ENCODE peak calls at places on chromosomes 7 and 10, in five cellular contexts. I, P, A, D and Z are unnamed samples.

GRCh38 chr7:74289660-74290589 is 718 bp downstream of the CLIP2 start:
- DNase-seq in I (peak), P (no peak), A (no peak), D (no peak), Z (peak)

GRCh38 chr10:6401066-6401465 is 179.0 kb downstream of the PRKCQ start:
- DNase-seq in I (no peak), P (no peak), A (no peak), D (no peak), Z (no peak)

GRCh38 chr10:44752451-44753441 is 158.4 kb upstream of the TMEM72 start:
- DNase-seq in I (no peak), P (no peak), A (no peak), D (no peak), Z (no peak)

GRCh38 chr7:1056006-1056784 is 11.8 kb downstream of the GPR146 start:
- DNase-seq in I (no peak), P (no peak), A (no peak), D (no peak), Z (no peak)

GRCh38 chr10:34816067-34817002 is 1.2 kb upstream of the PARD3 start:
- DNase-seq in I (no peak), P (no peak), A (no peak), D (no peak), Z (peak)

GRCh38 chr7:26429168-26429567 is 137.5 kb downstream of the SNX10 start:
- DNase-seq in I (no peak), P (no peak), A (no peak), D (no peak), Z (no peak)

GRCh38 chr10:79052311-79053080 is 16.3 kb upstream of the ZMIZ1 start:
- DNase-seq in I (peak), P (no peak), A (no peak), D (peak), Z (peak)

GRCh38 chr7:72538147-72538546 is 126.0 kb upstream of the CALN1 start:
- DNase-seq in I (no peak), P (no peak), A (no peak), D (peak), Z (no peak)

GRCh38 chr10:95518455-95519131 is 42.6 kb downstream of the SORBS1 start:
- DNase-seq in I (no peak), P (no peak), A (no peak), D (no peak), Z (no peak)

GRCh38 chr10:22849077-22849810 is 78.6 kb upstream of the ARMC3 start:
- DNase-seq in I (no peak), P (no peak), A (no peak), D (peak), Z (no peak)

GRCh38 chr7:158633055-158633956 is 45.7 kb upstream of the PTPRN2 start:
- DNase-seq in I (no peak), P (no peak), A (peak), D (no peak), Z (no peak)

GRCh38 chr10:110388682-110389052 is 83.9 kb upstream of the SMNDC1 start:
- DNase-seq in I (peak), P (no peak), A (no peak), D (no peak), Z (peak)

GRCh38 chr10:43196981-43197833 is 59.0 kb downstream of the CSGALNACT2 start:
- DNase-seq in I (no peak), P (no peak), A (no peak), D (no peak), Z (no peak)

GRCh38 chr10:43199684-43200537 is 61.7 kb downstream of the CSGALNACT2 start:
- DNase-seq in I (no peak), P (no peak), A (no peak), D (no peak), Z (no peak)

GRCh38 chr10:43197834-43198681 is 59.8 kb downstream of the CSGALNACT2 start:
- DNase-seq in I (no peak), P (no peak), A (no peak), D (peak), Z (peak)

GRCh38 chr10:43199088-43199683 is 60.9 kb downstream of the CSGALNACT2 start:
- DNase-seq in I (no peak), P (no peak), A (no peak), D (no peak), Z (no peak)

GRCh38 chr10:43198682-43199005 is 60.4 kb downstream of the CSGALNACT2 start:
- DNase-seq in I (no peak), P (no peak), A (no peak), D (no peak), Z (no peak)
- TF ChIP-seq REST in I (no peak), P (no peak), A (no peak), D (no peak), Z (no peak)

DNA sequence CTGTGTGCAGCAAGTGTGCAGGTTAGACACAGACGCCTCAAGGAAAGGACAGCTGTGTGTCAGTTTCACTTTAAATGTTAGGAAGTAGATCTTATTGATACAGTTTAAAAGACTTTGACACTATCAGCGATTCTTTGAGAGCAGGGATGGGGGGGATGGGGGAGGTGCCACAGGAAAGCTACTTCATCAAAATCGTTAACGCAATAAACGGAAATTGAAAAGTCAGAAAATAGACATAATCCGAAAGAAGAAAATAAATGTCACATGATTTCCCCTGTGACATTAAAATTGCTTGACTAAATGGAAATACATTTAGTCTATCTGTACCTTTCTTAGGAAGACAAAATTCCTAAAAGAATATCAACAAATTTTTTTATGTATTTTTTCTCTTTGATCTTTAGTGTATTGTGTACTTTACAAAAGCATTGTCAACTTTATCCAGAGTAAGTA is 476 bp upstream of the ZNF33B start:
- DNase-seq in I (no peak), P (no peak), A (no peak), D (no peak), Z (no peak)
- TF ChIP-seq EZH2 in I (no peak), P (no peak), A (no peak), D (no peak), Z (no peak)

DNA sequence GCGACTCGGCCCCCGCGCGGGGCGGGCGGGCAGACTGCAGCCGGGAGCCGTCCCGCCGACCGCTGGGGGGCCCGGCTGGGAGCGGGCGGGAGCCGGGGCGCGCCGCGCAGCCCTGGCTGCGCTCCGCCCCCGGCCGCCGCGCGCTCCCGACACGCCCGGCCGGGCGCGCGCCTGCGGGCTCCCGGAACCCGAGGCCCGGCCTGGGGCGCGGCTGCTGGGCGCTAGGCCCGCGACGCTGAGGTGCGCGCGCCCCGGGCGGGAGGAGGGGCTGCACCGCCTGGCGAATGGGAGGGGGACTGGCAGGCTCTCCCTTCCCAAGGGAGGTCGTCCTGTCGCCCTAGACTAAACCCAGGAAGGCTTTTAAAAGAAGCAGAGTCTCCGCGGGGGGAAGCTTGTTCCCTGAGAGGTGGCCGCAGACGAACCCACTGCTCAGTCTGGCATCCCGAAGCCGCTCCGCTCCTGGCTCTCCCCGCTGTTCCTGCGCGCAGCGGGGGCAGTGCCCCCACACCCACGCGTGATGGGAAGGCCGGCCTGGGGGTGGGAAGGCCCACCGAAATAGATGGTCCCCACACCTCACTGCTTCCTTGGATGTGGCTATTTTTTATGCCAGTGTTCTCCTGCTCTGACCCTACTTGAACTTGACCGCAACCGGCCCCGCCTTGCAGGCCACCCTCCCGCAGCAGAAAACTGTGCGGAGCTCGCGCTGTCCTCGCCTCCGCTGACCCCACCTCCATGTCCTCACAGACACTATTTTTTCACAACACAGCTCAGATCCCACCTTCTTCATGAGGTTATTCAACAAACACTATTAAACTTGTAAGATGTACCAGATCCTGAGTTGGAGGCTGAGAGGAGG is at the start of gene VOPP1:
- DNase-seq in I (peak), P (no peak), A (no peak), D (peak), Z (peak)
- TF ChIP-seq REST in I (no peak), P (no peak), A (no peak), D (no peak), Z (no peak)

GRCh38 chr7:32573110-32573687 is 77.9 kb downstream of the AVL9 start:
- DNase-seq in I (no peak), P (no peak), A (no peak), D (no peak), Z (no peak)

GRCh38 chr7:32579776-32580175 is 84.5 kb downstream of the AVL9 start:
- DNase-seq in I (no peak), P (no peak), A (no peak), D (no peak), Z (no peak)

GRCh38 chr7:32574626-32575025 is 79.3 kb downstream of the AVL9 start:
- DNase-seq in I (no peak), P (no peak), A (no peak), D (no peak), Z (no peak)

GRCh38 chr7:32580646-32581045 is 85.4 kb downstream of the AVL9 start:
- DNase-seq in I (no peak), P (no peak), A (no peak), D (no peak), Z (no peak)

GRCh38 chr7:32577421-32577820 is 82.1 kb downstream of the AVL9 start:
- DNase-seq in I (no peak), P (no peak), A (no peak), D (no peak), Z (no peak)
- TF ChIP-seq EZH2 in I (no peak), P (no peak), A (no peak), D (no peak), Z (no peak)

DNA sequence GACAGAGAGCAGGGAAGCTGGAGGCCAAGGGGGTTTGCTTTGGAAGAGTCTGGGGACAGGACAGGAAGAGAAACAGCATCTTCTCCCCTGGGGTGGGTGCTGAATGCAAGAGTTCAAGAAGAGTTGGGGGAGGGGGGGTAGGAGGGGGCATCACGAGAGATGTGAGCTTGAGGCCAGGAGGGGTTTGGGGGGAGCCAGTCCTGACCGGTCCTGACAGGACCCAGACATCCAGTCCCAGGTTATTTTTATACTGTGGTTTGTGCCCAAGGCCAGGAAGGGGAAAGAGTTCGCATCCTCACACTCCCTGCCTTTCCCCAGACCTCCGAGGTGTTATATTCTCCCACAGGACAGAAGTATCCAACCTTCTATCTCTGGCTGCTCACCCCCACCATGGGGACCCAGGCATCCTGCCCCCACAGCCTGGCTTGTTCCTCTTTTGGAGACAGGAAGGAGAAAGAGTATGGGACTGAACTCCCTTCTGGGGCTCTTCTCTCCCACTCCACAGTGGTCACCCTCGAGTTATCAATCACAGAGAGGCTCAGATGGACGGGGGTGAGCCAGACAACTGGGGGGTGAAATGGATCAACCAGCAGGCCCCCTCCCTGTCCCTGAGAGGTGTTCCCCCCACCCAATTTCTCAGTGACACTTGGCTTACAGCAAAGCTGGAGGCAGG is 2.8 kb downstream of the TSC22D4 start:
- DNase-seq in I (peak), P (no peak), A (no peak), D (no peak), Z (no peak)
- TF ChIP-seq REST in I (no peak), P (no peak), A (no peak), D (no peak), Z (no peak)

GRCh38 chr10:99522078-99522479 is 10.7 kb upstream of the NKX2-3 start:
- DNase-seq in I (no peak), P (no peak), A (no peak), D (no peak), Z (peak)
- TF ChIP-seq EZH2 in I (no peak), P (no peak), A (no peak), D (no peak), Z (peak)

GRCh38 chr10:131658476-131659110 is 242.2 kb upstream of the PPP2R2D start:
- DNase-seq in I (no peak), P (no peak), A (no peak), D (no peak), Z (no peak)
- TF ChIP-seq REST in I (no peak), P (no peak), A (no peak), D (no peak), Z (no peak)

GRCh38 chr7:76281006-76281705 is 21.3 kb upstream of the HSPB1 start:
- DNase-seq in I (peak), P (no peak), A (no peak), D (no peak), Z (no peak)
- TF ChIP-seq EZH2 in I (no peak), P (no peak), A (no peak), D (peak), Z (peak)

GRCh38 chr7:92707435-92707834 is 117.2 kb upstream of the FAM133B start:
- DNase-seq in I (no peak), P (no peak), A (no peak), D (no peak), Z (no peak)
- TF ChIP-seq REST in I (no peak), P (no peak), A (no peak), D (no peak), Z (no peak)